ENCODE peak calls at places on chromosomes 4 and X, in six cellular contexts. S, D, K, O, X and A are unnamed samples.
A peak's percentile ranks its signal among the peaks of the same experiment; 100 is the strongest.

GRCh38 chrX:110418220-110418856 is 59.7 kb downstream of the RTL9 start:
- DNase-seq in X (no peak), K (peak; percentile 5), S (no peak), D (peak; percentile 49), O (peak; percentile 65), A (peak; percentile 30)

GRCh38 chr4:89136525-89136924 is 25.2 kb downstream of the TIGD2 start:
- DNase-seq in K (no peak), O (no peak), S (no peak), D (peak; percentile 30), X (no peak), A (peak; percentile 50)

GRCh38 chr4:122827899-122828601 is 1.4 kb downstream of the FGF2 start:
- DNase-seq in D (peak; percentile 65), S (peak; percentile 11), K (peak; percentile 19), O (peak; percentile 67), X (peak; percentile 80), A (peak; percentile 71)

GRCh38 chr4:159010563-159011260 is 92.2 kb upstream of the RAPGEF2 start:
- DNase-seq in X (no peak), D (peak; percentile 50), S (peak; percentile 30), K (no peak), O (no peak), A (no peak)

GRCh38 chrX:99461223-99461622 is 948.9 kb downstream of the PCDH19 start:
- DNase-seq in O (no peak), D (no peak), S (no peak), K (no peak), X (no peak), A (no peak)

GRCh38 chr4:16264798-16265197 is 38.5 kb upstream of the TAPT1 start:
- DNase-seq in X (peak; percentile 5), S (peak; percentile 36), O (peak; percentile 30), D (peak; percentile 30), K (peak; percentile 67), A (peak; percentile 58)

GRCh38 chr4:184255361-184255760 is 37.7 kb upstream of the ENPP6 start:
- DNase-seq in K (no peak), D (no peak), S (no peak), O (no peak), X (no peak), A (no peak)

GRCh38 chr4:81891005-81891795 is 419.5 kb upstream of the RASGEF1B start:
- DNase-seq in S (no peak), D (no peak), K (no peak), O (no peak), X (no peak), A (no peak)

GRCh38 chr4:336099-336892 is 1.3 kb upstream of the ZNF141 start:
- DNase-seq in O (no peak), K (no peak), D (no peak), S (no peak), X (no peak), A (no peak)
- TF ChIP-seq MYC in O (no peak), K (no peak), D (no peak), S (no peak), X (no peak), A (no peak)

GRCh38 chr4:53531695-53532224 is 59.5 kb downstream of the LNX1 start:
- DNase-seq in D (no peak), X (no peak), K (no peak), O (no peak), S (no peak), A (no peak)

GRCh38 chr4:53527342-53527741 is 63.9 kb downstream of the LNX1 start:
- DNase-seq in X (no peak), D (no peak), K (no peak), O (no peak), S (no peak), A (no peak)

GRCh38 chr4:53532521-53532920 is 58.8 kb downstream of the LNX1 start:
- DNase-seq in D (no peak), S (no peak), K (no peak), X (no peak), O (no peak), A (no peak)

GRCh38 chr4:53527930-53528329 is 63.4 kb downstream of the LNX1 start:
- DNase-seq in X (no peak), O (no peak), D (no peak), K (no peak), S (no peak), A (no peak)

GRCh38 chr4:53529025-53529424 is 62.3 kb downstream of the LNX1 start:
- DNase-seq in S (no peak), O (no peak), D (no peak), K (no peak), X (no peak), A (no peak)
- TF ChIP-seq MYC in S (no peak), O (no peak), D (no peak), K (no peak), X (no peak), A (no peak)

DNA sequence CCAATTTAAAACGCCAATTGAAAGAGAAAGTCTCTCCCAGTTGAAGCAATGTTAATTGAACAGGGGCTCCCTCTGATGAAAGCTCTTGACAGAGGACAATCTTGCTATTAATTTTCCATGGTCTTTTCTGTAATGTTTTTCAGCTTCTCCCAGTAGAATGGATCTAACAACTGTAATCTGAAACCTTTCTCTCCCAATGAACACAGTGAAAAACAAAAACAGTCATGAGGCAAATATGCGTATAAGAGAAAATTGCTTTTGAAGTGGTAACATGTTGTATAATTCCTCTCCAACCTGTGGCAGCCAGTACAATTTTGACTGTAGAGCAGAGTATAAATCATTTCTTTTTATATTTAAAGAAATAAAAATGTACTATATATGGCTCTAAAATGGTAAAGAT is 225.1 kb upstream of the GALNTL6 start:
- DNase-seq in X (no peak), O (no peak), S (no peak), K (no peak), D (no peak), A (no peak)
- TF ChIP-seq MYC in X (no peak), O (no peak), S (no peak), K (no peak), D (no peak), A (no peak)

DNA sequence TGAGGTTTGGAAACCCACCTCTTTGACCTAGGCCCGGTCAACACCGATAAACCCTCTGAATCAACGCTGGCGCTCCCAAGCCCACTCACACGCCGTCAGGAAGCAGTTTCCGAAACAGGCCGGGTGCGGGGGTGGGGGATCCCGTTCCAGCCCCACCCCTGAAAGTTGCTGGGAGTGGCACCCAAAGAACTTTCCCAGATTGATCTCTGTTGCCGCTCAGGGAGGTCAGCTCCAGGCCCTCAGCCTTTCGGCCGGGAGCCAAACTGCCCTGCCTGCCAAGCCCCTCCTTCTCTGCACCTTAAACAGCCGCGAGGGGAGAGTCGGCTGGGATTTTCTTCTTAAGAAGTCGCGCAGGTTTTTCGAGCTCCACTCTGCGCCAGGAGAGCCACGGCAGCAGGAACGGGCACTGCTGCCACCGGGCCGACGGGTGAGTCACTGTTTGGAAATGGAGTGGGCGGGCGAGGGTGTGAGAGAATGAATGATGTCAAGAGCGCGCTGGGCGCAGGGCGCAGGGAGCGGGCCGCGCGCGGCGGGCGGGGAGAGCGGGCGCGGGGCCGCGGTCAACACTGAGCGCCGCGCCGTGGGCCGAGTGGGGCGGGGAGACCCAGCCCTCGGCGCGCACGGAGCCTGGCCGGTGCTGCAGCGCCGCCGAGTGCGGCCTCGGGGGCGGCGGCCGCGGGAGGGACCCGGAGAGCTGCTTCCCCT is at the start of gene SGMS2:
- DNase-seq in X (no peak), D (peak; percentile 87), S (peak; percentile 55), K (peak; percentile 18), O (peak; percentile 27), A (peak; percentile 91)
- TF ChIP-seq MYC in X (no peak), D (no peak), S (peak; percentile 34), K (no peak), O (no peak), A (no peak)

GRCh38 chr4:45147866-45148265 is 421.5 kb upstream of the GNPDA2 start:
- DNase-seq in O (no peak), D (no peak), X (no peak), K (no peak), S (no peak), A (no peak)
- TF ChIP-seq MYC in O (no peak), D (no peak), X (no peak), K (no peak), S (no peak), A (no peak)